ENCODE peak calls at places on chromosomes 11 and 22, in seven cellular contexts. T, J, M, D, A, X and Z are unnamed samples.

GRCh38 chr11:129530154-129530895 is 154.7 kb downstream of the BARX2 start:
- DNase-seq in T (peak; percentile 25), J (no peak), M (no peak), D (no peak), A (no peak), X (no peak), Z (no peak)

GRCh38 chr11:25890626-25891250 is 441.2 kb upstream of the ANO3 start:
- DNase-seq in T (no peak), J (no peak), M (no peak), D (no peak), A (no peak), X (no peak), Z (no peak)

GRCh38 chr11:17553249-17553546 is 6.1 kb downstream of the OTOG start:
- DNase-seq in T (no peak), J (no peak), M (no peak), D (no peak), A (no peak), X (no peak), Z (no peak)

GRCh38 chr11:28448186-28448585 is 340.0 kb downstream of the METTL15 start:
- DNase-seq in T (no peak), J (no peak), M (peak; percentile 20), D (no peak), A (no peak), X (no peak), Z (no peak)

GRCh38 chr22:38468761-38469305 is 937 bp downstream of the KDELR3 start:
- DNase-seq in T (no peak), J (no peak), M (no peak), D (no peak), A (no peak), X (no peak), Z (no peak)

GRCh38 chr22:28064941-28065340 is 145.9 kb upstream of the PITPNB start:
- DNase-seq in T (no peak), J (no peak), M (no peak), D (no peak), A (no peak), X (peak; percentile 31), Z (no peak)

GRCh38 chr22:30774566-30774965 is 79.9 kb downstream of the OSBP2 start:
- DNase-seq in T (no peak), J (no peak), M (no peak), D (no peak), A (no peak), X (no peak), Z (no peak)

GRCh38 chr22:36365020-36365411 is 22.8 kb downstream of the MYH9 start:
- DNase-seq in T (no peak), J (no peak), M (peak; percentile 98), D (peak; percentile 70), A (peak; percentile 75), X (peak; percentile 98), Z (no peak)

GRCh38 chr11:46528445-46529085 is 65.3 kb downstream of the AMBRA1 start:
- DNase-seq in T (no peak), J (no peak), M (no peak), D (no peak), A (no peak), X (no peak), Z (no peak)

GRCh38 chr22:37314315-37315046 is 32.2 kb downstream of the CYTH4 start:
- DNase-seq in T (no peak), J (no peak), M (no peak), D (no peak), A (no peak), X (no peak), Z (no peak)

GRCh38 chr11:1224109-1224485 is 1.2 kb downstream of the MUC5B start:
- DNase-seq in T (no peak), J (no peak), M (no peak), D (no peak), A (no peak), X (no peak), Z (no peak)

GRCh38 chr22:22193923-22194322 is 50.7 kb upstream of the VPREB1 start:
- DNase-seq in T (no peak), J (no peak), M (no peak), D (no peak), A (no peak), X (no peak), Z (no peak)

GRCh38 chr11:89922195-89922660 is at the start of gene TRIM49D1:
- DNase-seq in T (no peak), J (no peak), M (no peak), D (no peak), A (no peak), X (no peak), Z (peak; percentile 0)

GRCh38 chr11:75263944-75264349 is 23.4 kb downstream of the TPBGL start:
- DNase-seq in T (no peak), J (no peak), M (peak; percentile 19), D (no peak), A (no peak), X (peak; percentile 41), Z (no peak)

GRCh38 chr22:40161182-40161581 is 16.5 kb upstream of the TNRC6B start:
- DNase-seq in T (no peak), J (no peak), M (no peak), D (no peak), A (no peak), X (no peak), Z (no peak)

GRCh38 chr11:71489311-71490043 is 36.5 kb downstream of the NADSYN1 start:
- DNase-seq in T (no peak), J (no peak), M (peak; percentile 17), D (no peak), A (peak; percentile 27), X (peak; percentile 22), Z (no peak)

GRCh38 chr11:80136991-80137390 is 696.2 kb upstream of the TENM4 start:
- DNase-seq in T (no peak), J (no peak), M (no peak), D (no peak), A (no peak), X (no peak), Z (no peak)

GRCh38 chr22:19764050-19764593 is 3.5 kb downstream of the TBX1 start:
- DNase-seq in T (no peak), J (no peak), M (no peak), D (no peak), A (no peak), X (no peak), Z (no peak)

GRCh38 chr11:59875856-59876519 is 2.6 kb upstream of the OOSP3 start:
- DNase-seq in T (no peak), J (no peak), M (no peak), D (no peak), A (no peak), X (no peak), Z (no peak)

GRCh38 chr11:23732026-23732425 is 764.8 kb upstream of the LUZP2 start:
- DNase-seq in T (no peak), J (no peak), M (peak; percentile 4), D (no peak), A (no peak), X (peak; percentile 36), Z (no peak)

GRCh38 chr11:2091112-2091746 is 48.0 kb downstream of the IGF2 start:
- DNase-seq in T (no peak), J (no peak), M (no peak), D (no peak), A (no peak), X (no peak), Z (no peak)

GRCh38 chr11:19508166-19508565 is 204.5 kb upstream of the NAV2 start:
- DNase-seq in T (no peak), J (no peak), M (peak; percentile 84), D (no peak), A (peak; percentile 74), X (peak; percentile 60), Z (no peak)

GRCh38 chr22:19361501-19362103 is 69.9 kb downstream of the HIRA start:
- DNase-seq in T (no peak), J (no peak), M (no peak), D (no peak), A (no peak), X (no peak), Z (no peak)

GRCh38 chr22:38882480-38882879 is 10.5 kb upstream of the CBX6 start:
- DNase-seq in T (no peak), J (no peak), M (peak; percentile 83), D (no peak), A (no peak), X (peak; percentile 74), Z (no peak)

GRCh38 chr22:46915978-46916730 is 153.7 kb downstream of the TBC1D22A start:
- DNase-seq in T (no peak), J (no peak), M (no peak), D (no peak), A (no peak), X (no peak), Z (no peak)

GRCh38 chr11:63833048-63833447 is 5.9 kb upstream of the MARK2 start:
- DNase-seq in T (no peak), J (no peak), M (no peak), D (no peak), A (no peak), X (no peak), Z (no peak)

GRCh38 chr11:35735903-35736302 is 73.3 kb downstream of the TRIM44 start:
- DNase-seq in T (no peak), J (no peak), M (no peak), D (no peak), A (no peak), X (no peak), Z (no peak)

GRCh38 chr11:122724520-122724919 is 69.0 kb downstream of the UBASH3B start:
- DNase-seq in T (no peak), J (no peak), M (peak; percentile 77), D (no peak), A (no peak), X (no peak), Z (no peak)